ENCODE peak calls at places on chromosomes 13 and 19, in seven cellular contexts. P is IMR-90, Y is gastrocnemius medialis, I is AG04450, A is lower lobe of right lung, D is astrocyte, E is neural crest cell. R is an unnamed sample.

GRCh38 chr19:31349160-31349881 is at the start of gene TSHZ3:
- DNase-seq in A (peak; percentile 77), I (no peak), E (peak; percentile 43), D (peak; percentile 81), Y (peak; percentile 46), P (peak; percentile 87), R (peak; percentile 85)

GRCh38 chr13:45219938-45220375 is 19.1 kb upstream of the KCTD4 start:
- DNase-seq in Y (no peak), D (peak; percentile 94), A (no peak), P (peak; percentile 44), I (no peak), E (no peak), R (no peak)

GRCh38 chr19:29941828-29942403 is at the start of gene URI1:
- DNase-seq in D (peak; percentile 53), Y (peak; percentile 87), I (peak; percentile 39), E (peak; percentile 93), P (peak; percentile 70), A (peak; percentile 93), R (peak; percentile 95)

GRCh38 chr13:49657241-49657641 is 28.9 kb downstream of the ARL11 start:
- DNase-seq in I (no peak), D (no peak), Y (peak; percentile 61), P (no peak), A (no peak), E (no peak), R (peak; percentile 77)

GRCh38 chr13:43272866-43273265 is 249.5 kb downstream of the DNAJC15 start:
- DNase-seq in D (no peak), Y (no peak), P (no peak), E (no peak), I (no peak), A (no peak), R (no peak)

GRCh38 chr13:113288880-113289279 is 8.2 kb upstream of the LAMP1 start:
- DNase-seq in Y (peak; percentile 51), D (no peak), E (no peak), I (no peak), P (no peak), A (no peak), R (no peak)

GRCh38 chr13:113041293-113041690 is 64.3 kb upstream of the F7 start:
- DNase-seq in A (no peak), E (no peak), P (no peak), I (no peak), Y (no peak), D (no peak), R (no peak)

GRCh38 chr13:52701728-52702480 is 37.7 kb downstream of the CNMD start:
- DNase-seq in E (no peak), I (no peak), D (no peak), A (no peak), P (no peak), Y (no peak), R (no peak)

GRCh38 chr13:50192272-50192813 is 177.1 kb downstream of the KCNRG start:
- DNase-seq in A (no peak), P (no peak), E (no peak), I (no peak), Y (no peak), D (no peak), R (no peak)

GRCh38 chr19:3363841-3364500 is 2.4 kb upstream of the NFIC start:
- DNase-seq in I (no peak), E (no peak), D (no peak), Y (no peak), A (no peak), P (no peak), R (no peak)

GRCh38 chr13:108302279-108302678 is 32.8 kb downstream of the TNFSF13B start:
- DNase-seq in A (no peak), D (peak; percentile 34), I (no peak), P (peak; percentile 1), Y (no peak), E (no peak), R (no peak)

GRCh38 chr19:46787331-46788100 is 878 bp downstream of the SLC1A5 start:
- DNase-seq in E (peak; percentile 52), A (peak; percentile 74), P (peak; percentile 63), I (no peak), D (peak; percentile 42), Y (peak; percentile 62), R (peak; percentile 75)

GRCh38 chr19:4295972-4296771 is 6.0 kb downstream of the TMIGD2 start:
- DNase-seq in Y (no peak), I (no peak), P (no peak), D (peak; percentile 10), A (no peak), E (no peak), R (no peak)

GRCh38 chr19:35722897-35723296 is 5.1 kb downstream of the KMT2B start:
- DNase-seq in E (no peak), Y (no peak), I (no peak), A (no peak), P (no peak), D (no peak), R (no peak)

GRCh38 chr13:25375727-25376358 is 4.1 kb downstream of the ATP8A2 start:
- DNase-seq in E (peak; percentile 51), Y (no peak), A (no peak), D (no peak), I (peak; percentile 10), P (peak; percentile 31), R (no peak)

GRCh38 chr13:87827479-87827878 is 156.3 kb downstream of the SLITRK5 start:
- DNase-seq in D (peak; percentile 58), I (peak; percentile 1), A (no peak), P (no peak), Y (no peak), E (no peak), R (no peak)

GRCh38 chr19:48746738-48747575 is at the start of gene IZUMO1:
- DNase-seq in I (peak; percentile 66), Y (peak; percentile 77), D (peak; percentile 81), A (peak; percentile 82), E (peak; percentile 77), P (peak; percentile 90), R (peak; percentile 87)

GRCh38 chr19:15635016-15635805 is 5.5 kb upstream of the CYP4F3 start:
- DNase-seq in E (no peak), P (no peak), Y (no peak), A (no peak), I (no peak), D (no peak), R (no peak)

GRCh38 chr19:43780706-43781525 is at the start of gene KCNN4:
- DNase-seq in P (peak; percentile 67), D (peak; percentile 91), E (no peak), A (no peak), Y (no peak), I (no peak), R (no peak)

GRCh38 chr13:53240316-53240715 is 211.7 kb downstream of the OLFM4 start:
- DNase-seq in Y (no peak), I (no peak), P (no peak), D (no peak), A (no peak), E (no peak), R (no peak)

DNA sequence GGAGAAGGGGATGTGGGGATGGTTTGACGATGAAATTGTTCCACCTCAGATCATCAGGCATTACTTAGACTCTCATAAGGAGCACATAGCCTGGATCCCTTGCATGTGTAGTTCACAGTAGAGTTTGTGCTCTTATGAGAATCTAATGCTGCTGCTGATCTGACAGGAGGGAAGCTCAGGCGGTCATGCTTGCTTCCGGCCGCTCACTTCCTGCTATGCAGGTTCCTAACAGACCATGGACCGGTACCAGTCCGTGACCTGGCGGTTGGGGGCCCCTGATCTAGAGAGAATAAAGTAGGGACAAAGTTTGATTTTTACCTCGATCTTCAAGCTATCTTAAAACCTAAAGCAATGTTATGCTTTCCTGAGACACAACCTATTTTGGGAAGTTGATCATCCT is 373.8 kb upstream of the ARGLU1 start:
- DNase-seq in Y (no peak), E (no peak), P (no peak), I (no peak), A (no peak), D (no peak), R (no peak)
- TF ChIP-seq CTCF in Y (no peak), E (no peak), P (no peak), I (no peak), A (no peak), D (no peak), R (no peak)

GRCh38 chr13:111584101-111584500 is 263.7 kb downstream of the TEX29 start:
- DNase-seq in D (no peak), I (no peak), E (no peak), P (no peak), Y (no peak), A (no peak), R (no peak)

GRCh38 chr13:111589321-111589720 is 268.9 kb downstream of the TEX29 start:
- DNase-seq in I (no peak), E (no peak), A (no peak), D (no peak), P (no peak), Y (no peak), R (no peak)

GRCh38 chr13:111589992-111590391 is 269.6 kb downstream of the TEX29 start:
- DNase-seq in A (no peak), P (no peak), E (no peak), I (no peak), D (no peak), Y (no peak), R (no peak)

GRCh38 chr13:111586291-111586690 is 265.8 kb downstream of the TEX29 start:
- DNase-seq in E (no peak), A (no peak), Y (no peak), D (no peak), P (no peak), I (no peak), R (no peak)

DNA sequence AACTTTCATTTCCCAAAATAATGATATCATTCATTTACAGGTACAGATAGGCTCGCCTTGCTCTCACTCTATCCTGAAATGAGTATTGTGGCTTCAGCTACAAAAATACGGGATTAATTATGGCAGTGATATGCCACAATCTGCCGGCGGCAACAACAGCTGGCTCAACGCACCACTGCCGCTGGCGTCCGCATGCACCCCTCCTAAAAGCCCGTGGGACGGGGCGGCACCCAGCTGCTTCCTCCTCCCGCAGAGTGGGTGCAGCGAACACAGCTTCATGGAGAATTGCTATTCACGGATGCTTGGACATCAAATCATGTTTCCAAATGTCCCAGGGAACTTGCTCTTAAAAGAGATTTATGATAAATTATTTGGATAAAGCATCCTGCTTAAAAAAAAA is 266.8 kb downstream of the TEX29 start:
- DNase-seq in Y (no peak), D (no peak), A (no peak), I (no peak), E (no peak), P (no peak), R (no peak)
- TF ChIP-seq CTCF in Y (no peak), D (no peak), A (no peak), I (no peak), E (no peak), P (no peak), R (no peak)

GRCh38 chr19:33168528-33168927 is 25.6 kb upstream of the LRP3 start:
- DNase-seq in Y (no peak), I (no peak), D (no peak), E (no peak), A (no peak), P (no peak), R (no peak)
- TF ChIP-seq CTCF in Y (no peak), I (no peak), D (no peak), E (no peak), A (no peak), P (no peak), R (no peak)

DNA sequence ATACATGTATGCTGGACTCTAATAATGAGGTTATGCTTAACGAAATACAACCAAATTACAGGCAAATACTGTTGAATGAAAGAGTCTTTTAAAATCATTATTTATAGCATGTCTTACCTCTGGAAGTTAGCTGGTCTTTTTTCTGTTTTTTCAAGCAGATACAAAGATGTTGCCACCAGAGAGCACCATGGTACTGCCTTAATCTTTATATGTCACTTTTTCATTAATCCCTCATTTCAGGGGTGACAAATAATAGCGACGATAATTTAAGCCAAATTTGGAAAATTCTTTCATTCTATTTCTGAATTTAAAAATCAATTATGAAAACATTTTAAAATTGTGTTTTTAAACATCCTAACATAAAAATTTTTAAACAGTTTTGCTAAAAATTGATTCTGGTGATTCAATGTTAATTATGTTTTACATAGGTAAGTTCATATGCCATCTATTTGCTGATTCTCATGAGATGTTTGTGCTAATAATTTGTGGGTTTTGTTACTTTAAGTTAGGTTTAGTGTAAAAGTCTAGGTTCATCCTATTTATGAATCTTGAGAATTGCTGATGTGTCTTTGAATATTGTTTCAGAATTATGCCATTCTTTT is 379.3 kb upstream of the SGCG start:
- DNase-seq in P (peak; percentile 5), D (no peak), I (no peak), E (no peak), Y (no peak), A (no peak), R (no peak)
- TF ChIP-seq CTCF in P (peak; percentile 36), D (peak; percentile 9), I (no peak), E (peak; percentile 72), Y (no peak), A (peak; percentile 34), R (peak; percentile 42)

R was measured in psoas muscle.